ENCODE peak calls at places on chromosomes 16 and 17, in five cellular contexts. V is WERI-Rb-1, I is IMR-90, O is PC-3, K is tibial artery. F is an unnamed sample. For H3K36me3 and H3K9me3, the result is how much of the 10 kb centered on the place peaks cover.

GRCh38 chr17:15262291-15263205 is 2.6 kb downstream of the PMP22 start:
- DNase-seq in V (peak), I (peak), O (peak), K (peak), F (peak)

GRCh38 chr17:50177983-50178834 is 12.4 kb downstream of the SGCA start:
- DNase-seq in V (peak), I (peak), O (peak), K (peak), F (peak)

GRCh38 chr17:62562656-62563055 is 64.8 kb upstream of the MRC2 start:
- DNase-seq in V (no peak), I (peak), O (peak), K (no peak), F (peak)

GRCh38 chr16:86929149-86929871 is 351.0 kb downstream of the FOXL1 start:
- DNase-seq in V (peak), I (peak), O (no peak), K (peak), F (no peak)

GRCh38 chr17:78294776-78295175 is 63.3 kb downstream of the TMEM235 start:
- DNase-seq in V (no peak), I (peak), O (peak), K (no peak), F (no peak)

GRCh38 chr17:14552311-14552710 is 251.4 kb downstream of the HS3ST3B1 start:
- DNase-seq in V (no peak), I (no peak), O (no peak), K (no peak), F (peak)

GRCh38 chr16:23900480-23901177 is 64.8 kb downstream of the PRKCB start:
- DNase-seq in V (no peak), I (no peak), O (no peak), K (no peak), F (no peak)

GRCh38 chr16:65044861-65045260 is 77.0 kb downstream of the CDH11 start:
- DNase-seq in V (no peak), I (peak), O (no peak), K (no peak), F (no peak)

GRCh38 chr17:14318109-14318905 is 17.4 kb downstream of the HS3ST3B1 start:
- DNase-seq in V (peak), I (no peak), O (no peak), K (no peak), F (no peak)

GRCh38 chr17:76560877-76561221 is 21.0 kb downstream of the PRCD start:
- DNase-seq in V (no peak), I (no peak), O (no peak), K (no peak), F (no peak)
- H3K4me3 ChIP-seq in V (no peak), I (no peak), O (peak), K (no peak), F (peak)

DNA sequence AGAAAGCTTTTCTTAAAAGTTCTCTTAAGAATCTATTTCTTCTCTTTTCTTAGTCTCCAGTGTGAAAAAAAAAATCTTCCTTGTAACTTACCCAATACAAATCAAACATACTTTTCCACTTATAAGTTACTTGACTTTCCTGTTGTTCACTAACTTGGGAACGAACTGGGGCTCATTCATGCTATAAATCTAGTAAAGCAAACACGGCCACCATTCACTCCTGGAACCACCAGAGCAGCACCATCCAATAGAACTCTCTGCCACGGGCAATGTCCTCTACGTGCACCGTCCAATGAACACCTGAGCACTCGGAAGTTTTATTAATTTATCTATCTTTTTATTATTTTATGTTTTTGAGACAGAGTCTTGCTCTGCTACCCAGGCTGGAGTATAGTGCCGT is 20.7 kb downstream of the SRP68 start:
- DNase-seq in V (no peak), I (no peak), O (no peak), K (no peak), F (no peak)
- H3K36me3 ChIP-seq in V (half or more), I (half or more), O (half or more), K (half or more), F (half or more)

DNA sequence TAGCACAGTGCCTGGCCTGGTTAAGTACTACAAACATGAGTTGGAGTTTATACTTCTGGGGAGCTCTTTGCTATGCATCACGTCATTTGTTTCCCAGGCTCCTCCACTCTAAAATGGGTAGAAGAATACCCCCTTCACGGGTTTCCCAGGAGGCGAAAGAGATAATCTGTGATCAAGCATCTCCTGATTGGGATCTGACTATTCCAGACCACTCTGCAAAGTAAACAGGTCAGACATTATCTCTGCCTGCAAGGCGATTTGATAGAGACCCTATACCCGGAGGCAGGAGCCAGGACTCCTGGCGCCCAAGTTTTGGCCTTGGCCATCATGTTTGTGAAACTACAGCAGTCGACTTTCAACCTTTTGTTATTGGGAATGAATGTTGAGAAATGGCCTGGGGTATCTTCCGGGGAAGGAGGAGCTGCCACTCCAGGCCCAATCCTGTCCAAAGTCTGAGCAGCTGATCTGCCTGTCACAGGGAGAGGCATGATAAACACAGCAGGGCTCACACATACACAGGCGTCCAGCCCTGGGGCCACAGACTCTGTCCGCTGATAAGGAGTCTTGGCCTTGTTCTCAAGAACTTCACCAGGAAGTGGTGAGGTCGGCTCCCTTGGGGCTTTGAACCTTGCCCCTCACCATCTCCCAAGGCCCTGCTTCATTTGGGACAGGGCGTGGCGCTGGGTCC is 199.9 kb downstream of the MAF start:
- DNase-seq in V (no peak), I (no peak), O (no peak), K (no peak), F (no peak)
- H3K9me3 ChIP-seq in V (under half), I (under half), O (under half), K (under half), F (under half)

DNA sequence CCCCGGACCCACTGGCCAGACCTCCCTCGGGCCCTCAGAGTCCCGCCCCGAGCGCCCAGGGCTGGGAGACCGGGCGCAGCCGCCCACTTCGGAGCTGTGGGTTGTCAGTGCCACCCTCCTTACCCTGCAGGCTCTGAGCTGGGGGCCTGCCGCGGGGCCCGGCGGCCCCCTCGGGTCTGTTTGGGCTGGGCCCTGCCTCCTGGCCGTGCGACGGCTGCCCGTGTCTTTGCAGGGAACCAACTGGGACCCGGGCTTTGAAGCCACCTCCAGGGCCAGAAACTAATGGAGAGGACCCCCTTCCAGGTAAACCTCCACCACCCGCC is 443 bp downstream of the TEDC2 start:
- DNase-seq in V (no peak), I (no peak), O (no peak), K (no peak), F (no peak)
- H3K4me3 ChIP-seq in V (peak), I (peak), O (peak), K (peak), F (peak)

DNA sequence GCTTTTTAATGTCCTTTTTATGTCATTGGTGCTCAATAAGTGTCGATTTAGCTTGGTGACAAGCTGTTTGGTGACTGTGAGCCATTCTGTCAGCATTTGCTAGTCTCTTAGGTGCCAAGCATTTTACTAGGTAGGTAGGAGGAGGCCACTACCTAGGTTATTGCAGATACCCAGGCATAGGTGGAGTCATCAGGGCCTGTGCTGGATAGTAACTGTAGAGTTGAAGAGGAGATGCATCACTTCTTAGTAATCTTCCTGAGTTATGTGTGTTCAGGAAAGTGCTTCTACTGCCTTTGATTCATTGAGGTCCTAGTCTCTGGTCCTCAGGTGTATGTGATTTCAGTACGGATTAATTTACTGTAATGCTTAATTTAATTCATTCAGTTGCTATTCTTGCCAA is 17.7 kb downstream of the USP10 start:
- DNase-seq in V (no peak), I (no peak), O (peak), K (no peak), F (no peak)
- H3K36me3 ChIP-seq in V (under half), I (under half), O (under half), K (under half), F (under half)

DNA sequence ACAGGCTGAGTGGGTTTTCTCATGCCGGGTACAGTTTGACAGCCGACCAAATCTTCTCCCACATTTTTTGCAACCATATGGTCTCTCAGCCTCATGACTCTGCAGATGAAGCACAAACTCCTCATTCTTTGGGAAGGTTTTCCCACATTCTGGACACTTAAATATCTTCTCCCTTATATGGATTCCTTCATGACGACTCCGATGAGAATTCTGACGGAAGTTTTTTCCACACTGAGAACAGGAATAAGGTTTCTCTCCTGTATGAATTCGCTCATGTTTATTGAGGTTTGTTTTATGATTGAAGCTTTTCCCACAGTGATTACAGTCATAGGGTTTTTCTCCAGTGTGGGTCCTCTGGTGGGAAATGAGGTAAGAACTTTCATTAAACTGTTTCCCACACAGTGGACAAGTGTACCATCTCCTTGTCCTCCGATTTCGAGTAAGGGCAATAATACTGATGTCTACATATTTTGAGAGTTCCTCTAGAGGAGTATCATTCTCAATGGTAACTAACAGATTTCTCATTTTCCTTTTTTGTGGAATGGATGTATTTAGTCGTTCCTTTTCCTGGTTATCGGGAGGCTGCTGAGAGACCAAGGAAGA is 10.9 kb downstream of the ZNF200 start:
- DNase-seq in V (no peak), I (no peak), O (no peak), K (no peak), F (no peak)
- H3K9me3 ChIP-seq in V (under half), I (half or more), O (under half), K (under half), F (half or more)

DNA sequence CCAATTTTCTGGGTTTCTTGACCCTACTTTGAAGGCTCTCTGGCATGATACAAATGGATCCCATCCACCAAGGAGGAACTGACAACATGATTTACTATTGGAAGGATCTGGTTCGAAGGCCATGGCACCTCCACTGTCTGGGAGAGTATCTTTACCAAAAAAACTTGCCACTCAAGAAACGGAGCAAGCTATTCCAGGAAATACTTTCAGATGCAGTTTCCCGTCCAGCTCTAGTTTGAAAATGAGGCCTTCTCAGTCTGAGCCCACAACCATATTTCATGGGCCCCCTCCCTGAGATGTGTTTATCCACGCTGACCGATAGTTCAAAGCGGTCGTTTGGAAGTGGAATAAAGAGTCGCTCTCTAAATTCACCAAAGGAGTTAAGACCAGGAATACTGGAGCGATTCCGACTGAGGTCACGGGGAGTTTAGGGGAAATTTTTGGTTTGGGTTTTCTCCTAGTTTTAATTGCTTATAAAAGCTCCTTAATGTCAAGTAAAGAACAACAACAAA is 76.8 kb downstream of the MRM3 start:
- DNase-seq in V (no peak), I (no peak), O (no peak), K (no peak), F (no peak)
- H3K4me3 ChIP-seq in V (no peak), I (no peak), O (no peak), K (no peak), F (no peak)

F was measured in MG63.